ENCODE peak calls at places on chromosomes 4 and X, in nine cellular contexts. One of them, this sample, is unnamed.

GRCh38 chr4:41655177-41655576 is 93.3 kb downstream of the PHOX2B start:
- ATAC-seq in Right ventricle myocardium inferior: no peak
- ATAC-seq in right lobe of liver: no peak
- ATAC-seq in gastroesophageal sphincter: no peak
- ATAC-seq in esophagus mucosa: no peak
- ATAC-seq in HCT116: no peak
- ATAC-seq in activated naive CD8-positive, alpha-beta T cell treated with anti-CD3 and anti-CD28 coated beads, Interleukin-2, amount 50 U/mL, for 24 hours: no peak
- ATAC-seq in Right ventricle myocardium superior: no peak
- ATAC-seq in upper lobe of right lung: peak; percentile 39
- ATAC-seq in this sample: no peak

GRCh38 chrX:70052895-70053615 is 3.3 kb upstream of the AWAT2 start:
- ATAC-seq in Right ventricle myocardium superior: no peak
- ATAC-seq in esophagus mucosa: no peak
- ATAC-seq in activated naive CD8-positive, alpha-beta T cell treated with anti-CD3 and anti-CD28 coated beads, Interleukin-2, amount 50 U/mL, for 24 hours: no peak
- ATAC-seq in right lobe of liver: no peak
- ATAC-seq in Right ventricle myocardium inferior: no peak
- ATAC-seq in gastroesophageal sphincter: no peak
- ATAC-seq in HCT116: no peak
- ATAC-seq in upper lobe of right lung: no peak
- ATAC-seq in this sample: no peak

GRCh38 chr4:183860110-183860509 is 45.0 kb upstream of the STOX2 start:
- ATAC-seq in gastroesophageal sphincter: no peak
- ATAC-seq in HCT116: no peak
- ATAC-seq in esophagus mucosa: no peak
- ATAC-seq in Right ventricle myocardium superior: peak; percentile 85
- ATAC-seq in upper lobe of right lung: no peak
- ATAC-seq in Right ventricle myocardium inferior: peak; percentile 78
- ATAC-seq in activated naive CD8-positive, alpha-beta T cell treated with anti-CD3 and anti-CD28 coated beads, Interleukin-2, amount 50 U/mL, for 24 hours: no peak
- ATAC-seq in right lobe of liver: no peak
- ATAC-seq in this sample: no peak

GRCh38 chrX:1481636-1482529 is 29.2 kb upstream of the ASMTL start:
- ATAC-seq in HCT116: peak; percentile 75
- ATAC-seq in Right ventricle myocardium inferior: peak; percentile 76
- ATAC-seq in esophagus mucosa: peak; percentile 71
- ATAC-seq in right lobe of liver: peak; percentile 95
- ATAC-seq in upper lobe of right lung: peak; percentile 92
- ATAC-seq in gastroesophageal sphincter: peak; percentile 72
- ATAC-seq in activated naive CD8-positive, alpha-beta T cell treated with anti-CD3 and anti-CD28 coated beads, Interleukin-2, amount 50 U/mL, for 24 hours: peak; percentile 85
- ATAC-seq in Right ventricle myocardium superior: peak; percentile 85
- ATAC-seq in this sample: peak; percentile 76

GRCh38 chrX:107659768-107660167 is 31.5 kb downstream of the PRPS1 start:
- ATAC-seq in gastroesophageal sphincter: no peak
- ATAC-seq in HCT116: no peak
- ATAC-seq in esophagus mucosa: no peak
- ATAC-seq in Right ventricle myocardium superior: peak; percentile 67
- ATAC-seq in right lobe of liver: peak; percentile 83
- ATAC-seq in activated naive CD8-positive, alpha-beta T cell treated with anti-CD3 and anti-CD28 coated beads, Interleukin-2, amount 50 U/mL, for 24 hours: no peak
- ATAC-seq in upper lobe of right lung: peak; percentile 45
- ATAC-seq in Right ventricle myocardium inferior: peak; percentile 38
- ATAC-seq in this sample: no peak

GRCh38 chr4:169033660-169034059 is 23.6 kb upstream of the CBR4 start:
- ATAC-seq in right lobe of liver: peak; percentile 75
- ATAC-seq in esophagus mucosa: peak; percentile 87
- ATAC-seq in upper lobe of right lung: peak; percentile 60
- ATAC-seq in Right ventricle myocardium superior: no peak
- ATAC-seq in Right ventricle myocardium inferior: no peak
- ATAC-seq in activated naive CD8-positive, alpha-beta T cell treated with anti-CD3 and anti-CD28 coated beads, Interleukin-2, amount 50 U/mL, for 24 hours: no peak
- ATAC-seq in HCT116: peak; percentile 94
- ATAC-seq in gastroesophageal sphincter: no peak
- ATAC-seq in this sample: peak; percentile 55

GRCh38 chr4:3803946-3804345 is 37.8 kb downstream of the ADRA2C start:
- ATAC-seq in Right ventricle myocardium inferior: no peak
- ATAC-seq in gastroesophageal sphincter: no peak
- ATAC-seq in esophagus mucosa: no peak
- ATAC-seq in right lobe of liver: no peak
- ATAC-seq in Right ventricle myocardium superior: no peak
- ATAC-seq in activated naive CD8-positive, alpha-beta T cell treated with anti-CD3 and anti-CD28 coated beads, Interleukin-2, amount 50 U/mL, for 24 hours: no peak
- ATAC-seq in HCT116: no peak
- ATAC-seq in upper lobe of right lung: no peak
- ATAC-seq in this sample: no peak

GRCh38 chr4:187172340-187172761 is 448.7 kb upstream of the FAT1 start:
- ATAC-seq in right lobe of liver: no peak
- ATAC-seq in HCT116: peak; percentile 75
- ATAC-seq in Right ventricle myocardium superior: no peak
- ATAC-seq in gastroesophageal sphincter: no peak
- ATAC-seq in Right ventricle myocardium inferior: peak; percentile 31
- ATAC-seq in activated naive CD8-positive, alpha-beta T cell treated with anti-CD3 and anti-CD28 coated beads, Interleukin-2, amount 50 U/mL, for 24 hours: no peak
- ATAC-seq in upper lobe of right lung: no peak
- ATAC-seq in esophagus mucosa: peak; percentile 56
- ATAC-seq in this sample: no peak

GRCh38 chrX:76918033-76918432 is 490.5 kb downstream of the MAGEE1 start:
- ATAC-seq in Right ventricle myocardium inferior: no peak
- ATAC-seq in gastroesophageal sphincter: peak; percentile 50
- ATAC-seq in right lobe of liver: peak; percentile 61
- ATAC-seq in Right ventricle myocardium superior: no peak
- ATAC-seq in upper lobe of right lung: no peak
- ATAC-seq in HCT116: no peak
- ATAC-seq in activated naive CD8-positive, alpha-beta T cell treated with anti-CD3 and anti-CD28 coated beads, Interleukin-2, amount 50 U/mL, for 24 hours: no peak
- ATAC-seq in esophagus mucosa: no peak
- ATAC-seq in this sample: no peak

GRCh38 chrX:101676571-101676970 is 16.9 kb upstream of the ARMCX2 start:
- ATAC-seq in gastroesophageal sphincter: no peak
- ATAC-seq in upper lobe of right lung: no peak
- ATAC-seq in right lobe of liver: no peak
- ATAC-seq in HCT116: no peak
- ATAC-seq in Right ventricle myocardium superior: no peak
- ATAC-seq in esophagus mucosa: no peak
- ATAC-seq in activated naive CD8-positive, alpha-beta T cell treated with anti-CD3 and anti-CD28 coated beads, Interleukin-2, amount 50 U/mL, for 24 hours: no peak
- ATAC-seq in Right ventricle myocardium inferior: no peak
- ATAC-seq in this sample: no peak

GRCh38 chr4:45442466-45442865 is 681.4 kb downstream of the GABRG1 start:
- ATAC-seq in activated naive CD8-positive, alpha-beta T cell treated with anti-CD3 and anti-CD28 coated beads, Interleukin-2, amount 50 U/mL, for 24 hours: no peak
- ATAC-seq in upper lobe of right lung: no peak
- ATAC-seq in esophagus mucosa: no peak
- ATAC-seq in HCT116: no peak
- ATAC-seq in Right ventricle myocardium inferior: peak; percentile 31
- ATAC-seq in right lobe of liver: no peak
- ATAC-seq in gastroesophageal sphincter: no peak
- ATAC-seq in Right ventricle myocardium superior: peak; percentile 63
- ATAC-seq in this sample: no peak

GRCh38 chrX:74931214-74931613 is 6.0 kb upstream of the NEXMIF start:
- ATAC-seq in right lobe of liver: no peak
- ATAC-seq in HCT116: no peak
- ATAC-seq in gastroesophageal sphincter: no peak
- ATAC-seq in Right ventricle myocardium superior: no peak
- ATAC-seq in activated naive CD8-positive, alpha-beta T cell treated with anti-CD3 and anti-CD28 coated beads, Interleukin-2, amount 50 U/mL, for 24 hours: no peak
- ATAC-seq in upper lobe of right lung: no peak
- ATAC-seq in esophagus mucosa: no peak
- ATAC-seq in Right ventricle myocardium inferior: no peak
- ATAC-seq in this sample: no peak

GRCh38 chrX:24494544-24495113 is 29.5 kb downstream of the PDK3 start:
- ATAC-seq in right lobe of liver: peak; percentile 81
- ATAC-seq in gastroesophageal sphincter: peak; percentile 79
- ATAC-seq in esophagus mucosa: peak; percentile 93
- ATAC-seq in Right ventricle myocardium inferior: no peak
- ATAC-seq in Right ventricle myocardium superior: peak; percentile 49
- ATAC-seq in activated naive CD8-positive, alpha-beta T cell treated with anti-CD3 and anti-CD28 coated beads, Interleukin-2, amount 50 U/mL, for 24 hours: no peak
- ATAC-seq in HCT116: no peak
- ATAC-seq in upper lobe of right lung: peak; percentile 74
- ATAC-seq in this sample: no peak

GRCh38 chrX:149267878-149268813 is 237.0 kb downstream of the IDS start:
- ATAC-seq in HCT116: no peak
- ATAC-seq in gastroesophageal sphincter: no peak
- ATAC-seq in esophagus mucosa: no peak
- ATAC-seq in right lobe of liver: no peak
- ATAC-seq in Right ventricle myocardium superior: no peak
- ATAC-seq in Right ventricle myocardium inferior: no peak
- ATAC-seq in activated naive CD8-positive, alpha-beta T cell treated with anti-CD3 and anti-CD28 coated beads, Interleukin-2, amount 50 U/mL, for 24 hours: peak; percentile 65
- ATAC-seq in upper lobe of right lung: no peak
- ATAC-seq in this sample: peak; percentile 28

GRCh38 chrX:108573136-108573535 is 133.5 kb downstream of the COL4A5 start:
- ATAC-seq in HCT116: no peak
- ATAC-seq in Right ventricle myocardium inferior: no peak
- ATAC-seq in esophagus mucosa: no peak
- ATAC-seq in right lobe of liver: no peak
- ATAC-seq in upper lobe of right lung: no peak
- ATAC-seq in activated naive CD8-positive, alpha-beta T cell treated with anti-CD3 and anti-CD28 coated beads, Interleukin-2, amount 50 U/mL, for 24 hours: no peak
- ATAC-seq in Right ventricle myocardium superior: no peak
- ATAC-seq in gastroesophageal sphincter: no peak
- ATAC-seq in this sample: no peak

GRCh38 chr4:891747-892146 is 40.4 kb downstream of the GAK start:
- ATAC-seq in right lobe of liver: no peak
- ATAC-seq in Right ventricle myocardium inferior: no peak
- ATAC-seq in activated naive CD8-positive, alpha-beta T cell treated with anti-CD3 and anti-CD28 coated beads, Interleukin-2, amount 50 U/mL, for 24 hours: no peak
- ATAC-seq in Right ventricle myocardium superior: no peak
- ATAC-seq in HCT116: peak; percentile 64
- ATAC-seq in esophagus mucosa: no peak
- ATAC-seq in gastroesophageal sphincter: no peak
- ATAC-seq in upper lobe of right lung: no peak
- ATAC-seq in this sample: no peak

GRCh38 chr4:164779811-164780216 is 25.9 kb downstream of the SMIM31 start:
- ATAC-seq in right lobe of liver: peak; percentile 85
- ATAC-seq in Right ventricle myocardium inferior: no peak
- ATAC-seq in esophagus mucosa: no peak
- ATAC-seq in upper lobe of right lung: peak; percentile 72
- ATAC-seq in activated naive CD8-positive, alpha-beta T cell treated with anti-CD3 and anti-CD28 coated beads, Interleukin-2, amount 50 U/mL, for 24 hours: no peak
- ATAC-seq in HCT116: peak; percentile 72
- ATAC-seq in gastroesophageal sphincter: no peak
- ATAC-seq in Right ventricle myocardium superior: peak; percentile 43
- ATAC-seq in this sample: no peak

GRCh38 chr4:75289843-75290616 is 224.2 kb downstream of the RCHY1 start:
- ATAC-seq in Right ventricle myocardium inferior: no peak
- ATAC-seq in HCT116: peak; percentile 99
- ATAC-seq in esophagus mucosa: peak; percentile 87
- ATAC-seq in gastroesophageal sphincter: no peak
- ATAC-seq in Right ventricle myocardium superior: no peak
- ATAC-seq in activated naive CD8-positive, alpha-beta T cell treated with anti-CD3 and anti-CD28 coated beads, Interleukin-2, amount 50 U/mL, for 24 hours: no peak
- ATAC-seq in right lobe of liver: no peak
- ATAC-seq in upper lobe of right lung: peak; percentile 71
- ATAC-seq in this sample: no peak

GRCh38 chrX:37613898-37614297 is 42.4 kb downstream of the LANCL3 start:
- ATAC-seq in HCT116: no peak
- ATAC-seq in right lobe of liver: no peak
- ATAC-seq in activated naive CD8-positive, alpha-beta T cell treated with anti-CD3 and anti-CD28 coated beads, Interleukin-2, amount 50 U/mL, for 24 hours: no peak
- ATAC-seq in upper lobe of right lung: no peak
- ATAC-seq in esophagus mucosa: no peak
- ATAC-seq in Right ventricle myocardium inferior: no peak
- ATAC-seq in gastroesophageal sphincter: no peak
- ATAC-seq in Right ventricle myocardium superior: no peak
- ATAC-seq in this sample: no peak

GRCh38 chrX:8042304-8042703 is 115.1 kb upstream of the PNPLA4 start:
- ATAC-seq in right lobe of liver: no peak
- ATAC-seq in HCT116: no peak
- ATAC-seq in Right ventricle myocardium superior: no peak
- ATAC-seq in esophagus mucosa: peak; percentile 50
- ATAC-seq in Right ventricle myocardium inferior: no peak
- ATAC-seq in gastroesophageal sphincter: no peak
- ATAC-seq in activated naive CD8-positive, alpha-beta T cell treated with anti-CD3 and anti-CD28 coated beads, Interleukin-2, amount 50 U/mL, for 24 hours: no peak
- ATAC-seq in upper lobe of right lung: no peak
- ATAC-seq in this sample: no peak